ENCODE peak calls at places on chromosomes 7 and 10, in eight cellular contexts. S is Calu3, W is uterus, A is heart right ventricle, P is brain microvascular endothelial cell, R is RWPE1, X is WTC11, B is A549. J is an unnamed sample.
A peak's percentile ranks its signal among the peaks of the same experiment; 100 is the strongest.

GRCh38 chr10:69061305-69062161 is 26.4 kb upstream of the SRGN start:
- DNase-seq in R (peak; percentile 91), P (peak; percentile 98), X (no peak), A (peak; percentile 76), S (peak; percentile 66), W (peak; percentile 48), B (peak; percentile 69), J (no peak)

GRCh38 chr10:92594194-92594593 is 1.3 kb downstream of the KIF11 start:
- DNase-seq in W (no peak), P (no peak), X (no peak), R (no peak), S (no peak), A (no peak), B (no peak), J (no peak)

GRCh38 chr10:43594944-43595589 is 11.2 kb upstream of the ZNF485 start:
- DNase-seq in A (peak; percentile 20), S (peak; percentile 37), X (no peak), R (no peak), W (no peak), B (no peak), P (peak; percentile 62), J (peak; percentile 73)

GRCh38 chr10:99374526-99374925 is 45.4 kb downstream of the CNNM1 start:
- DNase-seq in X (no peak), A (no peak), W (no peak), P (no peak), S (no peak), R (no peak), B (no peak), J (no peak)

GRCh38 chr10:103445767-103446567 is 6.2 kb downstream of the CALHM2 start:
- DNase-seq in S (no peak), R (no peak), A (peak; percentile 82), X (no peak), W (peak; percentile 88), B (no peak), P (no peak), J (no peak)

GRCh38 chr10:53754851-53755250 is 982.3 kb upstream of the MBL2 start:
- DNase-seq in P (no peak), X (no peak), W (no peak), A (no peak), B (no peak), R (no peak), S (peak; percentile 1), J (no peak)

GRCh38 chr10:78741541-78741940 is 327.2 kb upstream of the ZMIZ1 start:
- DNase-seq in P (no peak), W (no peak), X (no peak), R (peak; percentile 13), B (no peak), S (no peak), A (peak; percentile 32), J (no peak)

GRCh38 chr10:124381011-124381591 is 37.6 kb downstream of the OAT start:
- DNase-seq in S (no peak), W (no peak), B (no peak), X (no peak), A (no peak), P (no peak), R (no peak), J (no peak)

GRCh38 chr7:101108961-101109360 is 17.9 kb upstream of the SERPINE1 start:
- DNase-seq in S (no peak), W (no peak), A (no peak), B (peak; percentile 53), R (peak; percentile 96), P (no peak), X (no peak), J (no peak)

GRCh38 chr10:17199351-17199804 is 2.1 kb downstream of the TRDMT1 start:
- DNase-seq in S (no peak), W (no peak), A (no peak), R (no peak), P (peak; percentile 14), B (no peak), X (no peak), J (no peak)

GRCh38 chr10:35363587-35363986 is 27.3 kb downstream of the CCNY start:
- DNase-seq in R (no peak), B (no peak), X (no peak), S (no peak), A (no peak), P (no peak), W (no peak), J (no peak)

GRCh38 chr10:45008524-45009161 is 7.9 kb downstream of the ZNF22 start:
- DNase-seq in R (peak; percentile 65), P (peak; percentile 89), W (no peak), S (peak; percentile 53), B (peak; percentile 62), A (peak; percentile 47), X (no peak), J (no peak)

GRCh38 chr10:111762114-111762513 is 421.5 kb downstream of the GPAM start:
- DNase-seq in S (no peak), R (no peak), B (no peak), P (no peak), X (peak; percentile 11), A (no peak), W (no peak), J (no peak)

GRCh38 chr10:77374189-77374656 is 263.4 kb downstream of the KCNMA1 start:
- DNase-seq in B (no peak), S (no peak), A (no peak), W (no peak), X (no peak), R (no peak), P (no peak), J (no peak)

GRCh38 chr10:58590152-58590551 is 77.5 kb downstream of the BICC1 start:
- DNase-seq in X (no peak), A (peak; percentile 22), R (peak; percentile 51), W (peak; percentile 29), P (peak; percentile 95), S (peak; percentile 45), B (peak; percentile 51), J (no peak)

GRCh38 chr7:122369756-122370155 is 65.2 kb upstream of the FEZF1 start:
- DNase-seq in S (no peak), A (no peak), X (no peak), W (no peak), B (no peak), P (no peak), R (no peak), J (no peak)

GRCh38 chr10:44981172-44982113 is 2.8 kb upstream of the DEPP1 start:
- DNase-seq in W (peak; percentile 56), A (no peak), P (peak; percentile 87), S (peak; percentile 75), R (peak; percentile 69), X (no peak), B (peak; percentile 63), J (no peak)

GRCh38 chr7:151351967-151352366 is 10.4 kb downstream of the NUB1 start:
- DNase-seq in A (no peak), B (no peak), P (no peak), X (no peak), W (no peak), S (no peak), R (no peak), J (no peak)

GRCh38 chr7:143460585-143460984 is 17.1 kb upstream of the TAS2R41 start:
- DNase-seq in W (no peak), X (no peak), R (no peak), P (no peak), S (no peak), B (no peak), A (no peak), J (no peak)

GRCh38 chr10:125061557-125062243 is 98.7 kb downstream of the CTBP2 start:
- DNase-seq in W (no peak), R (no peak), B (no peak), P (no peak), X (no peak), S (no peak), A (no peak), J (no peak)

GRCh38 chr7:55574062-55574717 is 1.9 kb upstream of the VOPP1 start:
- DNase-seq in X (no peak), W (no peak), A (no peak), R (peak; percentile 65), B (no peak), P (no peak), S (no peak), J (no peak)

GRCh38 chr7:4798706-4799235 is 23.3 kb downstream of the AP5Z1 start:
- DNase-seq in B (no peak), W (no peak), R (no peak), A (no peak), X (no peak), S (no peak), P (no peak), J (no peak)

GRCh38 chr7:108613147-108613948 is 43.7 kb downstream of the DNAJB9 start:
- DNase-seq in P (peak; percentile 5), X (no peak), B (peak; percentile 27), A (no peak), W (no peak), R (peak; percentile 26), S (no peak), J (no peak)

GRCh38 chr10:78203915-78204818 is 170.5 kb downstream of the RPS24 start:
- DNase-seq in S (peak; percentile 33), B (no peak), P (no peak), X (no peak), A (peak; percentile 73), W (peak; percentile 44), R (no peak), J (no peak)

GRCh38 chr7:157734926-157735640 is 398.3 kb downstream of the DNAJB6 start:
- DNase-seq in S (no peak), W (no peak), B (no peak), A (no peak), X (no peak), P (no peak), R (no peak), J (no peak)

GRCh38 chr10:101330236-101331225 is 23.4 kb upstream of the BTRC start:
- DNase-seq in W (no peak), R (peak; percentile 66), X (no peak), B (no peak), A (no peak), S (no peak), P (peak; percentile 2), J (no peak)

GRCh38 chr10:36538945-36539586 is 586.3 kb upstream of the ANKRD30A start:
- DNase-seq in R (peak; percentile 21), W (no peak), A (peak; percentile 10), S (no peak), P (peak; percentile 77), B (no peak), X (no peak), J (no peak)
- TF ChIP-seq CTCF in R (no peak), W (no peak), A (no peak), S (no peak), P (peak; percentile 44), B (no peak), X (no peak), J (no peak)

GRCh38 chr7:127550247-127550646 is 35.1 kb downstream of the GCC1 start:
- DNase-seq in P (no peak), S (no peak), X (no peak), W (no peak), R (no peak), B (no peak), A (no peak), J (no peak)
- TF ChIP-seq CTCF in P (peak; percentile 37), S (no peak), X (no peak), W (no peak), R (no peak), B (no peak), A (no peak), J (peak; percentile 19)

GRCh38 chr7:116341222-116341907 is 131.0 kb downstream of the TES start:
- DNase-seq in W (no peak), P (no peak), X (no peak), S (no peak), B (no peak), R (no peak), A (no peak), J (no peak)
- TF ChIP-seq CTCF in W (no peak), P (peak; percentile 61), X (no peak), S (no peak), B (peak; percentile 36), R (no peak), A (no peak), J (peak; percentile 17)

GRCh38 chr7:37918526-37918925 is 1.9 kb upstream of the SFRP4 start:
- DNase-seq in W (no peak), A (no peak), R (no peak), S (no peak), P (no peak), B (no peak), X (peak; percentile 43), J (no peak)
- TF ChIP-seq CTCF in W (no peak), A (no peak), R (no peak), S (peak; percentile 22), P (peak; percentile 30), B (no peak), X (no peak), J (no peak)